ENCODE peak calls at places on chromosomes 7 and 10, in seven cellular contexts. E is spleen, X is adrenal gland, G is endothelial cell of umbilical vein, M is BE2C, B is breast epithelium, K is psoas muscle. R is an unnamed sample.

GRCh38 chr10:93859049-93859655 is 34.6 kb upstream of the SLC35G1 start:
- DNase-seq in K (no peak), X (no peak), B (no peak), E (no peak), G (peak; percentile 32), M (no peak), R (peak; percentile 66)

GRCh38 chr10:71817831-71818268 is 33.2 kb downstream of the PSAP start:
- DNase-seq in X (peak; percentile 90), M (no peak), B (no peak), K (peak; percentile 85), G (no peak), E (peak; percentile 93), R (no peak)

GRCh38 chr10:78772083-78772482 is 296.7 kb upstream of the ZMIZ1 start:
- DNase-seq in B (no peak), E (no peak), M (no peak), K (no peak), X (no peak), G (no peak), R (no peak)

GRCh38 chr7:41116817-41117216 is 586.1 kb downstream of the INHBA start:
- DNase-seq in E (no peak), X (no peak), K (no peak), M (no peak), B (no peak), G (no peak), R (no peak)

GRCh38 chr10:98357208-98357836 is 57.7 kb downstream of the PYROXD2 start:
- DNase-seq in B (no peak), X (no peak), G (no peak), E (no peak), K (no peak), M (no peak), R (peak; percentile 77)

GRCh38 chr7:29308424-29308823 is 113.8 kb downstream of the CHN2 start:
- DNase-seq in B (no peak), K (no peak), M (no peak), E (no peak), X (no peak), G (no peak), R (no peak)

GRCh38 chr10:82722273-82722672 is 847.3 kb downstream of the NRG3 start:
- DNase-seq in G (no peak), E (no peak), B (no peak), M (no peak), K (no peak), X (no peak), R (no peak)

GRCh38 chr10:55410415-55410885 is 609.4 kb upstream of the PCDH15 start:
- DNase-seq in X (peak; percentile 88), K (peak; percentile 49), E (no peak), B (peak; percentile 52), G (peak; percentile 91), M (peak; percentile 82), R (no peak)

GRCh38 chr7:152860302-152860701 is 100.8 kb downstream of the ACTR3B start:
- DNase-seq in G (no peak), M (no peak), X (no peak), B (no peak), K (no peak), E (no peak), R (no peak)

GRCh38 chr7:149354119-149354518 is 92.1 kb downstream of the ZNF783 start:
- DNase-seq in M (no peak), K (no peak), B (no peak), G (no peak), X (no peak), E (no peak), R (no peak)

GRCh38 chr7:30770936-30771858 is at the start of gene MINDY4:
- DNase-seq in M (peak; percentile 84), X (peak; percentile 91), B (peak; percentile 79), E (peak; percentile 93), G (peak; percentile 78), K (peak; percentile 92), R (peak; percentile 86)

GRCh38 chr7:129169171-129169643 is 19.2 kb upstream of the SMO start:
- DNase-seq in X (no peak), M (no peak), G (peak; percentile 18), B (no peak), K (peak; percentile 65), E (peak; percentile 86), R (peak; percentile 55)

GRCh38 chr10:76119515-76119914 is 688.1 kb downstream of the LRMDA start:
- DNase-seq in M (no peak), E (no peak), X (no peak), B (no peak), K (no peak), G (no peak), R (peak; percentile 86)

GRCh38 chr10:30357075-30357801 is 8.2 kb upstream of the MTPAP start:
- DNase-seq in K (no peak), E (peak; percentile 65), M (no peak), X (no peak), G (no peak), B (no peak), R (no peak)

GRCh38 chr7:151206914-151207313 is 3.4 kb downstream of the H2BK1 start:
- DNase-seq in M (no peak), E (peak; percentile 4), G (no peak), K (no peak), B (no peak), X (no peak), R (no peak)

GRCh38 chr7:155618708-155619633 is 25.5 kb upstream of the RBM33 start:
- DNase-seq in X (no peak), G (no peak), E (peak; percentile 43), M (no peak), K (no peak), B (no peak), R (no peak)

GRCh38 chr10:10803273-10803672 is 214.4 kb upstream of the CELF2 start:
- DNase-seq in B (no peak), M (no peak), X (peak; percentile 7), K (no peak), E (no peak), G (no peak), R (no peak)

GRCh38 chr10:4443419-4443818 is 382.6 kb upstream of the AKR1E2 start:
- DNase-seq in M (no peak), K (no peak), B (no peak), E (no peak), X (no peak), G (no peak), R (no peak)

GRCh38 chr10:72563327-72563932 is 62.4 kb downstream of the MICU1 start:
- DNase-seq in E (no peak), M (no peak), B (no peak), G (peak; percentile 25), K (no peak), X (no peak), R (no peak)

DNA sequence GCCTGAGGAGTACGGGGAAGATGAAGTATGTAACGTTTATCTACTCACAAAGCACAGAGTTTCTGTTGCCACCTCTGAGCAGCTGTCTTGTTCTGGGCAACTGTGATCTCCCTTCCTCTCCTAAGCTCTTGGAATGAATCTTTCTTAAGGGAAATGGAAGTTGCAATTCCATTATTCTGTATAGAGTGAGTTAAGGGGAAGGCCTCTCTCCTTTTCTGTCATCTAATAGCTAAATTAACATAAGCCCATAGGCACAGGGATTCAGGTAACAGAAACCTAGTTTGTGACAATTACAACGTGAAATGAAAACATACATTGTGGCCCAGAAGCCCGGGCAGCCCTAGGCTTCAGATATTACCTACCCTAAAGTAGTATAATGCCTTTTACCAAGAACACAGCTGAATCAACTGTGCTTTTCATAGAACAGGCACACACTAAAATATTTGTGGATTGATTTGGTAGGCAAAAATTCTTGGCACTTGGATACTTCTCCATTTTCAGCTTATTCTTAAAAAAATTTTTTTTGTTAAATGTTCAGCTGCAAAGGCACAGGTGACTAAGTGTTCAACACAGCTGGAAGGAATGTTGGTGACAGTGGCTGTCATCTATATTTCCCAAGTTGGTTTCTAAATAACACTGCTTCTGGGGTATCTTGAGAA is 3.8 kb upstream of the PDCD4 start:
- DNase-seq in G (no peak), E (no peak), M (no peak), B (no peak), X (no peak), K (no peak), R (peak; percentile 15)
- H3K4me1 ChIP-seq in G (peaks cover 9% of the 10 kb centered on the region), E (peaks cover 84% of the 10 kb centered on the region), M (peaks cover 16% of the 10 kb centered on the region), B (no peaks in the 10 kb centered on the region), X (peaks cover 8% of the 10 kb centered on the region), K (peaks cover 6% of the 10 kb centered on the region), R (peaks cover 58% of the 10 kb centered on the region)

GRCh38 chr10:133028956-133029355 is 58.8 kb upstream of the ADGRA1 start:
- DNase-seq in E (no peak), M (no peak), G (no peak), K (no peak), X (no peak), B (no peak), R (no peak)
- H3K27me3 ChIP-seq in E (peaks cover 5% of the 10 kb centered on the region), M (peaks cover 5% of the 10 kb centered on the region), G (no peaks in the 10 kb centered on the region), K (no peaks in the 10 kb centered on the region), X (peaks cover 9% of the 10 kb centered on the region), B (no peaks in the 10 kb centered on the region), R (peaks cover 63% of the 10 kb centered on the region)

GRCh38 chr10:22637491-22637890 is 76.9 kb downstream of the PIP4K2A start:
- DNase-seq in M (no peak), K (no peak), G (no peak), E (no peak), B (no peak), X (no peak), R (no peak)
- H3K4me1 ChIP-seq in M (peaks cover 20% of the 10 kb centered on the region), K (no peaks in the 10 kb centered on the region), G (peaks cover 4% of the 10 kb centered on the region), E (peaks cover 79% of the 10 kb centered on the region), B (no peaks in the 10 kb centered on the region), X (no peaks in the 10 kb centered on the region), R (no peaks in the 10 kb centered on the region)

GRCh38 chr10:133324857-133325260 is 11.8 kb downstream of the CALY start:
- DNase-seq in K (no peak), B (no peak), G (no peak), E (peak; percentile 81), M (peak; percentile 40), X (no peak), R (no peak)

GRCh38 chr10:133324198-133324792 is 12.4 kb downstream of the CALY start:
- DNase-seq in X (peak; percentile 81), G (peak; percentile 22), M (peak; percentile 92), E (peak; percentile 87), K (peak; percentile 71), B (no peak), R (peak; percentile 64)

GRCh38 chr10:133326745-133327650 is 9.7 kb downstream of the CALY start:
- DNase-seq in K (peak; percentile 44), X (peak; percentile 34), G (no peak), E (no peak), M (no peak), B (no peak), R (no peak)

GRCh38 chr10:133325392-133325760 is 11.3 kb downstream of the CALY start:
- DNase-seq in M (peak; percentile 50), K (no peak), G (no peak), X (peak; percentile 31), E (no peak), B (no peak), R (peak; percentile 51)

DNA sequence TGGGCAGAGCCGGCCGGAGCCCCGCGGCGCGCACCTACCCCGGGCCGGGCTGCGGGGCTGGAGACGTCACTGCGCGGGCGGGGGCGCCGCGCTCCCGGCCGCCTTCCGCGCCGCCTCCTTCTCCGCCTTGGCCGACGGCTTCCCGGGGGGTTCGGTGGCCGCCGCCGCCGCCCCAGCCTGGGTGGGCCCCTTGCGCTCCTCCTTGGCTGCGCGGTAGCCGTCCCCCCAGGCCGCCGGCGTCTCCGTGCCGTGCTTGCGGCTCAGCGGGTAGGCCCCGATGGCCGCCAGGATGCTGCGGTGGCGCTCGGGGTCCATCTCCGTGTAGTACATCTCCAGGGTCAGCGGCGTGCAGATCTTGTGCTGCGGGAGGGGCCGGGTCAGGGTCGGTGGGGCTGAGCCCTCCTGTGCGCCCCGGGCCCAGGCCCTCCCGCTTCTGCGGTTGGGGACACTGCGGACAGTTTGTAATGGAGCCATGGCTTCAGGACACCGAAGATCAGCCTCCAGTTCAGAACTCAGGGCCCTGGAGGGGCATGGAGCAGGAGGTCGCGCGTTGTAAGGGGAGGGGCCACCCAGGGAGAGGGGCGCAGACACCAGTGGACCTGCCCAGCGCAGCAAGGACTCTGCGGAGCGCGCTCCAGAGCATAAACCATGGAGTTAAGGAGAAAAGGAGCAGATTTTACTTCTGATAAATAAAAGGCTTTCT is 10.8 kb downstream of the CALY start:
- DNase-seq in M (no peak), G (no peak), K (peak; percentile 45), B (no peak), X (no peak), E (no peak), R (peak; percentile 32)
- H3K27me3 ChIP-seq in M (peaks cover 17% of the 10 kb centered on the region), G (peaks cover 29% of the 10 kb centered on the region), K (no peaks in the 10 kb centered on the region), B (peaks cover 6% of the 10 kb centered on the region), X (peaks cover 41% of the 10 kb centered on the region), E (peaks cover 45% of the 10 kb centered on the region), R (peaks cover 37% of the 10 kb centered on the region)

R was measured in adipocyte.